ENCODE peak calls at places on chromosomes 16 and 17, in ten cellular contexts. A, P, O, Q, I, Z, W, X, J and L are unnamed samples.

GRCh38 chr16:50265716-50266336 is 525 bp upstream of the ADCY7 start:
- DNase-seq in P (no peak), O (no peak), J (no peak), I (no peak), Z (no peak), X (peak), W (peak), A (peak), Q (peak), L (no peak)

GRCh38 chr16:69176033-69176780 is 10.8 kb upstream of the SNTB2 start:
- DNase-seq in A (no peak), P (peak), Q (peak), I (peak), J (no peak), X (no peak), O (no peak), W (no peak), Z (no peak), L (peak)

GRCh38 chr16:74462361-74462760 is 41.1 kb upstream of the CLEC18B start:
- DNase-seq in O (no peak), J (no peak), X (no peak), P (no peak), I (peak), Q (no peak), Z (no peak), A (no peak), W (no peak), L (no peak)

GRCh38 chr17:55727920-55728319 is 5.3 kb upstream of the TMEM100 start:
- DNase-seq in X (no peak), Q (no peak), W (no peak), I (peak), P (no peak), Z (no peak), O (no peak), J (no peak), A (no peak), L (no peak)

GRCh38 chr17:16247589-16247984 is 30.6 kb downstream of the PIGL start:
- DNase-seq in J (no peak), A (no peak), Q (no peak), W (no peak), I (no peak), X (no peak), P (no peak), O (no peak), Z (no peak), L (no peak)

GRCh38 chr16:49250689-49251088 is 30.9 kb downstream of the CBLN1 start:
- DNase-seq in O (no peak), Q (no peak), A (no peak), W (no peak), I (no peak), P (no peak), Z (no peak), J (no peak), X (no peak), L (no peak)

GRCh38 chr16:56311208-56312027 is 113.9 kb downstream of the AMFR start:
- DNase-seq in Q (no peak), Z (peak), W (no peak), O (no peak), J (no peak), A (no peak), P (no peak), I (no peak), X (no peak), L (no peak)

GRCh38 chr17:49788443-49789277 is at the start of gene KAT7:
- DNase-seq in I (peak), W (peak), P (peak), A (peak), J (peak), Z (peak), Q (peak), O (peak), X (peak), L (peak)

GRCh38 chr17:15917439-15918027 is 27.4 kb upstream of the ADORA2B start:
- DNase-seq in P (no peak), X (no peak), A (no peak), Z (no peak), I (no peak), W (no peak), Q (no peak), O (no peak), J (no peak), L (no peak)

GRCh38 chr17:48704521-48704920 is 17.8 kb downstream of the PRAC1 start:
- DNase-seq in X (no peak), I (no peak), W (no peak), Q (no peak), J (no peak), A (no peak), O (no peak), P (no peak), Z (no peak), L (no peak)

GRCh38 chr16:84396537-84397008 is 28.2 kb downstream of the ATP2C2 start:
- DNase-seq in O (no peak), J (no peak), Q (no peak), W (no peak), Z (no peak), P (peak), I (peak), A (no peak), X (peak), L (no peak)

DNA sequence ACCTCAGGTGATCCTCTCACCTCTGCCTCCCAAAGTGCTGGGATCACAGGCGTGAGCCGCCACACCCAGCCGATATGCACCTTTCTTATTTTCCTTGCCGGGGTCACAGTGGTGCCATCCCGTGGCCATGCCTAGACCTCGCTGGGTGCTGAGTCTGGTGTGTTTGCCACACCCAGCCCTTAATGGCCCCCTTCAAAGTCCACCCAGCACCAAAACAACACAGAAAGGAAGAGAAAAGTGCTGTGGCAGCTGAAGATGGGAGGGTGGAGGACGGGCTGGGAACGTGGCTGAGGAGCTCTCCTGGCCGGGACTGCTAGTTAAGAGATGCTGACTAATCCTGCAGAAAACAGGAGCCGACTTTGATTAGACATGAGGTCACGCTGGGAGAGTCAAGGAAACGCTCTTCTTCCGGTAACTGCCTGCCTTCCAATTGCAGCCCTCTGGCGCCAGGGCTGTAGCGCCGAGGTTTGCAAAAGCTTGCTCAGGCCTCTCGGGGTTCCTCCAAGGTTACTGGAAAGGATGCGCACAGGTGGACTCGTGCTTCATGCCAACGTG is 10.9 kb downstream of the SLC43A2 start:
- DNase-seq in I (peak), W (peak), A (peak), O (no peak), Q (no peak), J (no peak), Z (peak), X (no peak), P (peak), L (peak)
- TF ChIP-seq CTCF in I (no peak), W (peak), A (no peak), O (no peak), Q (no peak), J (no peak), Z (no peak), X (no peak), P (peak), L (peak)

GRCh38 chr17:29686998-29687397 is 64.3 kb upstream of the CORO6 start:
- DNase-seq in Z (no peak), X (no peak), W (no peak), Q (no peak), P (no peak), I (no peak), J (no peak), O (no peak), A (no peak), L (no peak)

GRCh38 chr17:29682054-29682453 is 59.3 kb upstream of the CORO6 start:
- DNase-seq in J (no peak), P (no peak), A (no peak), O (no peak), X (no peak), W (no peak), Z (peak), Q (no peak), I (no peak), L (no peak)

GRCh38 chr17:29683481-29683880 is 60.8 kb upstream of the CORO6 start:
- DNase-seq in O (no peak), Z (no peak), X (no peak), W (no peak), J (no peak), Q (no peak), P (no peak), A (no peak), I (no peak), L (no peak)

GRCh38 chr17:29682987-29683386 is 60.3 kb upstream of the CORO6 start:
- DNase-seq in P (no peak), I (no peak), J (no peak), A (no peak), W (no peak), Z (peak), X (no peak), O (no peak), Q (no peak), L (peak)

GRCh38 chr17:29687601-29688000 is 64.9 kb upstream of the CORO6 start:
- DNase-seq in P (no peak), O (no peak), X (no peak), I (no peak), Q (no peak), W (no peak), J (no peak), A (no peak), Z (no peak), L (no peak)
- H3K4me3 ChIP-seq in P (no peak), O (no peak), X (no peak), I (no peak), Q (no peak), W (no peak), J (no peak), A (no peak), Z (no peak), L (no peak)

DNA sequence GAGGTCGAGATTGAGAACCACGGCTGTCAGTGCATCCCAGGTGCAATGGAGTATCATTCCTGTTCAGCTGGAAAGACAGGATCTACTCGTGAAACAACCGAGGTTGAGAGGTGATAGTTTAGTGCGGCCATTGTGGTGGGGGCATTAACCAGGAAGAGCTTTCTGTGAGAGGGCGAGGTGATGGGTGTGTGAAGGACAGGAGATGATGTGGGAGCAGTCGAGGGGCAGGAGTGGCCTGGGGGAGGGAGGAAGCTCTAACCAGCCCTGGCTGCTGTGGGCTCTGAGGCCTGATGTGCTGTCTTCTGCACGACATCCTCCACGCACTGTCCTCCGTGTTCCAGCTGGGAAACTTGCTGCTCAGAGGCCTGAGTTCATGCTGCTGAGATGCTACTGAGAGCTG is 22.0 kb downstream of the GOSR2 start:
- DNase-seq in X (no peak), Z (no peak), Q (no peak), I (no peak), W (no peak), J (no peak), O (no peak), A (no peak), P (no peak), L (no peak)
- TF ChIP-seq CTCF in X (no peak), Z (no peak), Q (no peak), I (no peak), W (no peak), J (no peak), O (no peak), A (no peak), P (no peak), L (no peak)

GRCh38 chr17:246851-247421 is 65.5 kb upstream of the DOC2B start:
- DNase-seq in X (peak), P (no peak), W (peak), I (no peak), A (no peak), Q (peak), J (no peak), Z (no peak), O (no peak), L (no peak)
- H3K4me3 ChIP-seq in X (no peak), P (no peak), W (no peak), I (no peak), A (no peak), Q (no peak), J (no peak), Z (no peak), O (no peak), L (no peak)

GRCh38 chr17:74746922-74747321 is 1.5 kb upstream of the NHERF1 start:
- DNase-seq in O (no peak), J (no peak), Q (peak), I (no peak), Z (no peak), W (peak), X (no peak), P (no peak), A (no peak), L (no peak)

GRCh38 chr17:74748279-74748528 is 224 bp upstream of the NHERF1 start:
- DNase-seq in X (no peak), Q (no peak), P (no peak), A (no peak), I (peak), W (no peak), Z (no peak), J (no peak), O (no peak), L (no peak)

GRCh38 chr17:74749262-74750038 is 1.0 kb downstream of the NHERF1 start:
- DNase-seq in Z (no peak), X (no peak), A (peak), J (no peak), Q (no peak), O (peak), I (no peak), P (no peak), W (peak), L (no peak)

GRCh38 chr17:74750039-74750326 is 1.6 kb downstream of the NHERF1 start:
- DNase-seq in J (no peak), O (no peak), P (no peak), A (no peak), Z (no peak), W (no peak), I (no peak), X (no peak), Q (no peak), L (no peak)

DNA sequence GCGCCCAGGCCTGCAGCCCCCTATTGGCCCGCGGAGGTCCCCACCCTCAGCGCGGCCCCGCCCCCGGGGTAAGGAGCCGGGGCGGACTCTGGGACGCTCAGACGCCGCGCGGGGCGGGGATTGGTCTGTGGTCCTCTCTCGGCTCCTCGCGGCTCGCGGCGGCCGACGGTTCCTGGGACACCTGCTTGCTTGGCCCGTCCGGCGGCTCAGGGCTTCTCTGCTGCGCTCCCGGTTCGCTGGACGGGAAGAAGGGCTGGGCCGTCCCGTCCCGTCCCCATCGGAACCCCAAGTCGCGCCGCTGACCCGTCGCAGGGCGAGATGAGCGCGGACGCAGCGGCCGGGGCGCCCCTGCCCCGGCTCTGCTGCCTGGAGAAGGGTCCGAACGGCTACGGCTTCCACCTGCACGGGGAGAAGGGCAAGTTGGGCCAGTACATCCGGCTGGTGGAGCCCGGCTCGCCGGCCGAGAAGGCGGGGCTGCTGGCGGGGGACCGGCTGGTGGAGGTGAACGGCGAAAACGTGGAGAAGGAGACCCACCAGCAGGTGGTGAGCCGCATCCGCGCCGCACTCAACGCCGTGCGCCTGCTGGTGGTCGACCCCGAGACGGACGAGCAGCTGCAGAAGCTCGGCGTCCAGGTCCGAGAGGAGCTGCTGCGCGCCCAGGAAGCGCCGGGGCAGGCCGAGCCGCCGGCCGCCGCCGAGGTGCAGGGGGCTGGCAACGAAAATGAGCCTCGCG is at the start of gene NHERF1:
- DNase-seq in W (peak), P (peak), O (peak), A (peak), Z (peak), J (peak), Q (peak), I (no peak), X (peak), L (peak)
- TF ChIP-seq CTCF in W (no peak), P (peak), O (no peak), A (no peak), Z (no peak), J (peak), Q (no peak), I (no peak), X (no peak), L (no peak)

DNA sequence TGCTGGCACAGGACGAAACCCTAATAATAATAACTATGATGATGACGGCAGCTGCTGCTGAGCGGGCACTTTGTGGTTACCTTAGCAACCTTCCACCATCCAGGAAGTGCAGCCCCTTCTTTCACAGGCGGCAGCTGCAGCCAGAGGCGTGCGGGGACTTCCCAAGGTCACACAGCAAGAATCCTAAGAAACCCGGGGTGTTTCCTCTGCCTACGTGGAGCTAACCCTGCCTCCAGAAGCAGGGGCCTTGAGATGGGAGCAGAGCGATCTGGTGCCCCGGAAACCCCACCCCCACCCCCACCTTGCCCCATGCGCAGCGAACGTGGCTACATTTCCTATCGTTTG is 22.4 kb upstream of the EIF1 start:
- DNase-seq in A (peak), X (no peak), O (peak), P (peak), Z (peak), I (peak), Q (peak), J (no peak), W (peak), L (peak)
- H3K4me3 ChIP-seq in A (peak), X (peak), O (peak), P (no peak), Z (peak), I (no peak), Q (peak), J (peak), W (no peak), L (peak)

GRCh38 chr16:88309905-88310259 is 72.9 kb upstream of the ZNF469 start:
- DNase-seq in P (no peak), X (no peak), W (no peak), J (no peak), A (no peak), Q (no peak), O (no peak), Z (no peak), I (no peak), L (no peak)
- TF ChIP-seq CTCF in P (no peak), X (no peak), W (no peak), J (no peak), A (no peak), Q (peak), O (no peak), Z (peak), I (no peak), L (no peak)

DNA sequence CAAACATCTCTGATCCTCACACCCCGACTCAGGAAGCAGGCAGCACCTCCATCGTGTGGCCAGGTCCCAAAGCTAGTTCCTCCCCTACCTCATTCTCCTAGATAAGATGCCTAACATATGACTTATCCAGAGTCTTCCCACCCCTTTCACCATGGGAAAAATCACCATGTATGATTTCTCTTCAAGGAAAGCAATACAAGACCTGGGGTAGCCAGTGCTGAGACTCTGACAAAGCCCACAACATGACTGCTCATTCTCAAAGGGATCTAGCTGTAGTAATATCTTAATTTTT is 45.1 kb downstream of the CMTM4 start:
- DNase-seq in A (no peak), Q (no peak), J (no peak), W (no peak), X (no peak), I (peak), Z (no peak), P (no peak), O (no peak), L (no peak)
- H3K4me3 ChIP-seq in A (no peak), Q (no peak), J (no peak), W (no peak), X (peak), I (peak), Z (peak), P (no peak), O (peak), L (no peak)

GRCh38 chr17:1604831-1605528 is 23.7 kb downstream of the SLC43A2 start:
- DNase-seq in I (no peak), X (no peak), Z (no peak), P (no peak), O (no peak), Q (no peak), W (no peak), J (no peak), A (no peak), L (no peak)
- TF ChIP-seq CTCF in I (no peak), X (no peak), Z (no peak), P (no peak), O (no peak), Q (no peak), W (no peak), J (no peak), A (no peak), L (no peak)

GRCh38 chr16:678858-679807 is 1.1 kb upstream of the STUB1 start:
- DNase-seq in P (peak), W (peak), I (peak), X (peak), Q (peak), A (peak), J (peak), O (peak), Z (peak), L (peak)
- H3K4me3 ChIP-seq in P (peak), W (no peak), I (peak), X (peak), Q (peak), A (peak), J (peak), O (peak), Z (peak), L (peak)